ENCODE peak calls at places on chromosomes 2 and 18, in ten cellular contexts. A is mesendoderm; P is tibial nerve; R is transverse colon; Z is thyroid gland; W is spleen; M is body of pancreas; O is CD8-positive, alpha-beta T cell; V is GM23338; G is left lung. X is an unnamed sample.

GRCh38 chr18:79791141-79791972 is 6.4 kb upstream of the KCNG2 start:
- DNase-seq in G (peak; percentile 52), P (peak; percentile 51), Z (peak; percentile 19), A (no peak), R (peak; percentile 24), O (no peak), V (no peak), W (peak; percentile 81), M (peak; percentile 44), X (no peak)

GRCh38 chr18:67386028-67386427 is 130.5 kb downstream of the DSEL start:
- DNase-seq in W (no peak), P (no peak), M (no peak), O (no peak), G (no peak), V (no peak), Z (no peak), R (no peak), A (no peak), X (no peak)

GRCh38 chr18:48229445-48230052 is 179.6 kb downstream of the ZBTB7C start:
- DNase-seq in A (peak; percentile 18), P (no peak), R (no peak), M (no peak), V (peak; percentile 44), G (no peak), Z (no peak), W (peak; percentile 67), O (no peak), X (no peak)

GRCh38 chr2:173117678-173118077 is 42.0 kb downstream of the MAP3K20 start:
- DNase-seq in P (no peak), R (no peak), M (no peak), V (no peak), W (no peak), A (no peak), Z (no peak), G (no peak), O (no peak), X (no peak)

GRCh38 chr2:207078186-207078798 is 87.5 kb downstream of the KLF7 start:
- DNase-seq in V (no peak), G (no peak), W (no peak), A (no peak), O (no peak), M (no peak), Z (no peak), P (no peak), R (no peak), X (no peak)

GRCh38 chr2:145690183-145690582 is 1170.3 kb upstream of the ZEB2 start:
- DNase-seq in G (no peak), W (no peak), M (no peak), P (no peak), O (no peak), V (no peak), A (no peak), R (no peak), Z (no peak), X (no peak)

GRCh38 chr18:5294113-5294617 is 1.4 kb downstream of the ZBTB14 start:
- DNase-seq in Z (peak; percentile 83), O (no peak), V (no peak), R (peak; percentile 73), A (no peak), W (no peak), P (no peak), M (peak; percentile 83), G (peak; percentile 48), X (no peak)

GRCh38 chr2:222797308-222797707 is 63.5 kb upstream of the ACSL3 start:
- DNase-seq in P (no peak), Z (no peak), V (peak; percentile 60), R (no peak), G (no peak), A (peak; percentile 54), W (no peak), M (no peak), O (no peak), X (no peak)

GRCh38 chr2:197210450-197210849 is 100.1 kb downstream of the ANKRD44 start:
- DNase-seq in G (no peak), W (no peak), O (no peak), V (no peak), R (no peak), A (peak; percentile 31), Z (no peak), M (no peak), P (no peak), X (no peak)

GRCh38 chr2:197211881-197212342 is 98.7 kb downstream of the ANKRD44 start:
- DNase-seq in O (no peak), W (no peak), G (no peak), Z (no peak), V (no peak), P (no peak), M (no peak), R (no peak), A (no peak), X (no peak)

GRCh38 chr2:197209742-197210408 is 100.7 kb downstream of the ANKRD44 start:
- DNase-seq in G (peak; percentile 68), Z (no peak), O (no peak), W (no peak), A (peak; percentile 29), V (no peak), M (no peak), R (no peak), P (no peak), X (peak; percentile 29)

GRCh38 chr2:197209274-197209673 is 101.3 kb downstream of the ANKRD44 start:
- DNase-seq in Z (no peak), V (no peak), M (no peak), O (no peak), P (no peak), R (no peak), W (no peak), G (no peak), A (peak; percentile 4), X (peak; percentile 44)

DNA sequence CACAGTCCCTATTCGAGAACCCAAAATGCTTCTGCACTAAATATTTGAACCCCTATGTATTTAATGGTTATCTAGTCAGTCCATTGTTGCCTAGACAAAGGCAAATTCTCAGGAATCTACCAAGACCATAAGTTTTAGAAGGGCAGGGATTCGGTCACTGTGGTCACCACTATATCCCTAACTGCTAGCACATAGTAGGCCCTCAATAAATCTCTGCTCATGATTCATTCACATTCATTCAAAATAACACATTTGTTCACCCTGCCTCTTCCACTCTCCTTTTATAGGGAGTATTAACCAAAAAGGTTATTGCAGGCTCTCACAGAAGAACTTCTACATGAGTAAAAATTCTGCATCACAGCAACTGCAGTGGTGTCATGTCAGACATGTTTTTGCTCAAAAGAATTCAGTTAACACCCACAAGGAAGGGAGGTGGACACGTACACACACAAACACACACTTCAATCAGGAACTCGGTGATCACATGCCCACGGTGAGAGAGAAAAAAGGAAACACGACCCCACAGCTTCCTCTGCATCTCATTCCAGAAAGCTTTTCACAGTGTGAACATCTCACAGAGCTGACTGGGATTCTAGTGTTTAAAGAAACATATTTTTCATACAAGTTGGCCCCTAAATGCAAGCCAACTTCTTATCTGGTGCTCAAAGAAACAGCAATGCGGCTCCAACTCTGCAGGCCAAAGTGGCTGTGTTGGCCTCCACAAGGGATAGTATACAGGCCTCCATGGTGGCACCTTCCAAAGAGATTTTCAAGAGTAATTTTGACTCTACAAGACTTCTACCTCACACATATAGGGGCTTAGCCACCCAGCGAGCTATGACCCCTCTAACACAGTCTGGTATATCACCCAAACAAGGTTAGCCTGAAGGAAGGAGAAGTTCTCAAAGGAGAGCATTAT is 98.0 kb downstream of the ANKRD44 start:
- DNase-seq in M (no peak), O (peak; percentile 69), W (no peak), V (no peak), A (no peak), P (no peak), R (no peak), G (no peak), Z (no peak), X (peak; percentile 67)
- H3K27ac ChIP-seq in M (no peak overlapping the region), O (peak overlapping the region; percentile 34), W (peak overlapping the region; percentile 69), V (no peak overlapping the region), A (no peak overlapping the region), P (no peak overlapping the region), R (peak overlapping the region; percentile 61), G (peak overlapping the region; percentile 55), Z (no peak overlapping the region), X (peak overlapping the region; percentile 88)

GRCh38 chr2:201401815-201402214 is 44.7 kb upstream of the FLACC1 start:
- DNase-seq in P (no peak), M (no peak), O (no peak), G (no peak), W (no peak), Z (no peak), R (no peak), A (no peak), V (no peak), X (no peak)

GRCh38 chr2:201402651-201403573 is 45.8 kb upstream of the FLACC1 start:
- DNase-seq in P (no peak), A (no peak), O (no peak), Z (no peak), V (no peak), W (no peak), M (no peak), G (no peak), R (no peak), X (no peak)

GRCh38 chr2:201406077-201406662 is 45.1 kb downstream of the TRAK2 start:
- DNase-seq in M (peak; percentile 34), P (peak; percentile 88), V (no peak), Z (peak; percentile 9), O (no peak), W (no peak), A (no peak), R (no peak), G (no peak), X (peak; percentile 90)

GRCh38 chr2:201404699-201405275 is 46.5 kb downstream of the TRAK2 start:
- DNase-seq in P (no peak), O (no peak), V (peak; percentile 8), M (no peak), Z (no peak), A (no peak), W (no peak), G (no peak), R (no peak), X (no peak)

DNA sequence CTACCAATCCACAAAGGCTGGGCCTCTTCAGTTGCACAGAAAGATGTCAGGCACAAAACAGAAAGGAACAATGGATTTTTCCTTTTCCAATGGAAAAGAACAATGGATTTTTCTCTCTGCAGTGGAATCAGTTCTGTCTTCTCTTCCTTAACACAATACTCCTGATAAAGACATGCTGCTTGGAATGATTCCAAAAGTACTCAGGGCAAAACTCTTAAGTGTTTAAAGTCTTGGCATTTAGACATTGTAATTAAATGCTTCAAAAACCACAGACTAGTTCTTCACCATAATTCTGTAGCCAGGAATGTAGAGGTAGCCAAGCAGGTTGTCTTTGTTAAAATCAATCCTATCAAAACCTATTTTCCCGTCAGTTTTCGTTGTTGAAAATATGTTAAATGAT is 46.8 kb upstream of the FLACC1 start:
- DNase-seq in R (no peak), W (no peak), P (no peak), V (no peak), G (no peak), A (peak; percentile 11), M (no peak), Z (no peak), O (no peak), X (no peak)
- H3K4me1 ChIP-seq in R (peaks cover 16% of the 10 kb centered on the region), W (peaks cover 28% of the 10 kb centered on the region), P (peaks cover 20% of the 10 kb centered on the region), V (no peaks in the 10 kb centered on the region), G (peaks cover 4% of the 10 kb centered on the region), A (no peaks in the 10 kb centered on the region), M (peaks cover 65% of the 10 kb centered on the region), Z (peaks cover 56% of the 10 kb centered on the region), O (peaks cover 14% of the 10 kb centered on the region), X (peaks cover 18% of the 10 kb centered on the region)

DNA sequence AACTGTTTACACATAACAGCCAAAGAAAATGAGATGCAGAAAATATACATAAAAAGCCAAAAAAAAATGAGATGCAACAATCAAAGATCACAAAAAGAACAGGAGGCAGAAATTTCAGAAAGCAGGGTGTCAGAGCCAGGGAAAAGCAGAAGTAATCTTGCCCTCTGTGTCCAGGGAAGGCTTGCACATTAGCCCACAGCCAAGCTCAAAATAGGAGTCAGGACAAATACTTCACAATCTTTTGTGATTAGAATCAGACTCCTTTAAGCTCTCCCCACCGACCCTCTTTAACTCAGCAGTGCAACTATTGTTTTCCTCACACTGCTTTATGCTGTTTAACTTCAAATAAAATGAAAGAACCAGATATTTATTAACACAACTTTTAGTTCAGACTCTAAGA is 34.6 kb downstream of the IAH1 start:
- DNase-seq in O (no peak), W (no peak), Z (no peak), A (no peak), V (no peak), M (no peak), G (no peak), P (no peak), R (no peak), X (no peak)
- H3K36me3 ChIP-seq in O (peaks cover 5% of the 10 kb centered on the region), W (peaks cover 79% of the 10 kb centered on the region), Z (peaks cover 15% of the 10 kb centered on the region), A (peaks cover 4% of the 10 kb centered on the region), V (peaks cover 7% of the 10 kb centered on the region), M (no peaks in the 10 kb centered on the region), G (peaks cover 90% of the 10 kb centered on the region), P (peaks cover 7% of the 10 kb centered on the region), R (no peaks in the 10 kb centered on the region), X (peaks cover 47% of the 10 kb centered on the region)

DNA sequence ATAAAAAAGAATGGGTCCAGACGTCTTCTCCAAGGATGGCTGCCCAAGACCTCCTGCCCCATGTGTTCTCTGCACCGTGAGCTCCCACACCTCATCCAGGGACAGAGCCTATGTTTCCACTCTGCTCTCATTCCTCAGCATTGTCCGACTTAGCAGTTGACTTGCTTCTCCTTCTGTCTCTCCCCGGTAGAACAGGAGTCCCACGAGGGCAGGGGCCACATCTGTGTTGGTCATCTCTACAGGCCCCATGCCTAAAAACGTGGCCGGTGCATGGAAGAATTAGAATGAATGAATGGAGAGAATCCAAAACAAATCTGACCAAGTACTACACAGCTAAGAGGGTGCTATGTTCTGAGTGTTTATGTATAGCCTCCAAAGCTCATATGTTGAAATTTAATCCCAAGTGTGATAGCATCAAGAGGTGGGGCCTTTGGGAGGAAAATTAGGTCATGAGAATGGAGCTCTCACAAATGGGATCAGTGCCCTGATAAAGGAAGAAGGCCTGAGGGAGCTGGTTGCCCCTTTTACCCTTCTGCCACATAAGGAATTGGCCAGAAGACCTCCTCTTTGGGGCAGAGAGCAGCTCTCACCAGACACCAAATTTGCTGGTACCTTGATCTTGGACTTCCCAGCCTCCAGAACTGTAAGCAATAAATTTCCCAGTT is 55.9 kb downstream of the FAM178B start:
- DNase-seq in P (no peak), W (no peak), A (no peak), O (no peak), G (no peak), V (no peak), R (no peak), M (no peak), Z (no peak), X (no peak)
- H3K27ac ChIP-seq in P (no peak overlapping the region), W (no peak overlapping the region), A (no peak overlapping the region), O (no peak overlapping the region), G (no peak overlapping the region), V (no peak overlapping the region), R (no peak overlapping the region), M (no peak overlapping the region), Z (no peak overlapping the region), X (no peak overlapping the region)

X was measured in CD4-positive, CD25-positive, alpha-beta regulatory T cell.